ENCODE peak calls at places on chromosomes 11 and 22, in five cellular contexts. N is ovary; E is naive thymus-derived CD4-positive, alpha-beta T cell; P is uterus; W is IMR-90. J is an unnamed sample. For H3K4me1, the result is how much of the 10 kb centered on the place peaks cover.

GRCh38 chr11:119222308-119222707 is 16.2 kb downstream of the CBL start:
- DNase-seq in N (no peak), P (no peak), E (no peak), W (peak), J (peak)

GRCh38 chr11:35029979-35030378 is 109.0 kb upstream of the CD44 start:
- DNase-seq in W (peak), N (no peak), E (no peak), P (no peak), J (no peak)

GRCh38 chr22:33969052-33969451 is 48.8 kb upstream of the LARGE1 start:
- DNase-seq in W (no peak), N (no peak), P (no peak), E (no peak), J (no peak)

GRCh38 chr11:73194034-73194507 is 24.0 kb upstream of the P2RY2 start:
- DNase-seq in E (no peak), N (no peak), P (no peak), W (no peak), J (no peak)

GRCh38 chr22:47245786-47246185 is 483.3 kb downstream of the TBC1D22A start:
- DNase-seq in W (no peak), N (no peak), E (no peak), P (no peak), J (no peak)

GRCh38 chr11:36702330-36703054 is 104.5 kb upstream of the RAG2 start:
- DNase-seq in E (no peak), P (no peak), W (peak), N (no peak), J (peak)

GRCh38 chr22:47155912-47156311 is 393.5 kb downstream of the TBC1D22A start:
- DNase-seq in P (no peak), W (no peak), E (no peak), N (no peak), J (no peak)

GRCh38 chr22:50498322-50498861 is 9.1 kb downstream of the LMF2 start:
- DNase-seq in N (no peak), E (peak), P (no peak), W (peak), J (peak)

GRCh38 chr22:38213319-38214247 is 11.8 kb downstream of the MAFF start:
- DNase-seq in E (no peak), P (no peak), W (no peak), N (no peak), J (no peak)

GRCh38 chr11:9069256-9069655 is 22.1 kb downstream of the SCUBE2 start:
- DNase-seq in W (no peak), N (no peak), P (no peak), E (no peak), J (peak)

GRCh38 chr11:776459-777287 is 614 bp downstream of the GATD1 start:
- DNase-seq in W (no peak), E (peak), N (peak), P (peak), J (peak)

GRCh38 chr11:91998466-91998865 is 226.2 kb upstream of the FAT3 start:
- DNase-seq in W (no peak), E (no peak), N (no peak), P (no peak), J (no peak)

GRCh38 chr11:825366-826231 is 2.1 kb upstream of the CRACR2B start:
- DNase-seq in W (no peak), P (no peak), N (no peak), E (no peak), J (no peak)

GRCh38 chr11:46555269-46556054 is 38.4 kb downstream of the AMBRA1 start:
- DNase-seq in W (no peak), E (no peak), P (no peak), N (no peak), J (peak)

GRCh38 chr11:12889243-12889642 is 119.9 kb upstream of the RASSF10 start:
- DNase-seq in W (peak), E (no peak), N (peak), P (peak), J (no peak)

GRCh38 chr11:96254087-96254486 is 88.9 kb downstream of the MAML2 start:
- DNase-seq in N (no peak), E (peak), P (no peak), W (peak), J (peak)

GRCh38 chr11:70080763-70081162 is 2.6 kb downstream of the ANO1 start:
- DNase-seq in W (no peak), N (no peak), E (no peak), P (no peak), J (no peak)

GRCh38 chr11:64743591-64744543 is at the start of gene RASGRP2:
- DNase-seq in P (peak), E (peak), N (peak), W (no peak), J (peak)

GRCh38 chr22:38872831-38873248 is 824 bp upstream of the CBX6 start:
- DNase-seq in W (peak), E (no peak), N (peak), P (peak), J (peak)

GRCh38 chr22:47072642-47072967 is 310.2 kb downstream of the TBC1D22A start:
- DNase-seq in P (no peak), E (no peak), N (no peak), W (no peak), J (no peak)

GRCh38 chr11:59669611-59670009 is 773 bp upstream of the PATL1 start:
- DNase-seq in N (peak), E (no peak), P (peak), W (peak), J (no peak)

GRCh38 chr22:46671824-46672432 is 51.7 kb downstream of the GRAMD4 start:
- DNase-seq in N (no peak), P (no peak), W (no peak), E (no peak), J (no peak)

GRCh38 chr11:11965656-11966353 is 42.6 kb downstream of the DKK3 start:
- DNase-seq in P (no peak), W (no peak), N (no peak), E (no peak), J (no peak)

GRCh38 chr11:83006877-83007330 is 64.8 kb downstream of the RAB30 start:
- DNase-seq in N (no peak), P (no peak), E (no peak), W (no peak), J (peak)
- H3K27ac ChIP-seq in N (no peak), P (no peak), E (no peak), W (no peak), J (peak)

GRCh38 chr11:62857541-62857982 is 18.2 kb upstream of the WDR74 start:
- DNase-seq in N (no peak), E (no peak), W (peak), P (no peak), J (no peak)
- H3K4me1 ChIP-seq in N (under half), E (under half), W (under half), P (under half), J (under half)

DNA sequence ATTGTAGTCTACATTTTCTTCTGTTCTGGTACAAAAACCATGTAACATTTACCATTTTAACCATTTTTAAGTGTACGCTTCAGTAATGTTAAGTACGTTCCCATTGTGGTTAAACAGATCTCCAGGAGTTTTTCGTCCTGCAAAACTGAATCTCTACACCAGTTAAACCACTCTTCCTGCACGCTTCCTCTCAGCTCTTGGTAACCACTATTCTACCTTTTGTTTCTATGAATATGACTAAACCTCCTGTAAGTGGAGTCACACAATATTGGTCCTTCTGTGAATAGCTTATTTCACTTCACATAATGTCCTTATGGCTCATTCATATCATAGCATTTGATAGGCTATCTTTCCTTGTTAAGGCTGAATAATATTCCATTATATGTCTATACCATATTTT is 7.1 kb upstream of the EXT2 start:
- DNase-seq in P (no peak), N (no peak), E (no peak), W (no peak), J (no peak)
- H3K4me3 ChIP-seq in P (no peak), N (no peak), E (no peak), W (no peak), J (no peak)

GRCh38 chr11:47989779-47990178 is 9.4 kb downstream of the PTPRJ start:
- DNase-seq in E (no peak), P (no peak), N (no peak), W (no peak), J (no peak)
- H3K27ac ChIP-seq in E (no peak), P (no peak), N (no peak), W (no peak), J (no peak)

GRCh38 chr11:124898711-124899110 is 1.0 kb upstream of the ROBO4 start:
- DNase-seq in N (peak), P (no peak), W (no peak), E (no peak), J (no peak)
- H3K4me1 ChIP-seq in N (under half), P (under half), W (under half), E (under half), J (under half)